ENCODE peak calls at places on chromosomes 7 and 10, in six cellular contexts. One of them, this sample, is unnamed. For H3K36me3, the result is how much of the 10 kb centered on the place peaks cover.

GRCh38 chr7:48154792-48155413 is 16.4 kb upstream of the ABCA13 start:
- DNase-seq in BJ: no peak
- DNase-seq in colonic mucosa: peak
- DNase-seq in right lobe of liver: no peak
- DNase-seq in uterus: no peak
- DNase-seq in IMR-90: peak
- DNase-seq in this sample: peak

GRCh38 chr10:80493482-80494021 is 39.4 kb downstream of the TSPAN14 start:
- DNase-seq in uterus: no peak
- DNase-seq in colonic mucosa: no peak
- DNase-seq in IMR-90: no peak
- DNase-seq in BJ: no peak
- DNase-seq in right lobe of liver: no peak
- DNase-seq in this sample: no peak

GRCh38 chr10:75191821-75192568 is 18.6 kb upstream of the VDAC2 start:
- DNase-seq in IMR-90: peak
- DNase-seq in colonic mucosa: peak
- DNase-seq in uterus: peak
- DNase-seq in right lobe of liver: peak
- DNase-seq in BJ: peak
- DNase-seq in this sample: peak

GRCh38 chr7:123417580-123417979 is 116.8 kb downstream of the IQUB start:
- DNase-seq in right lobe of liver: no peak
- DNase-seq in IMR-90: no peak
- DNase-seq in BJ: no peak
- DNase-seq in colonic mucosa: no peak
- DNase-seq in uterus: no peak
- DNase-seq in this sample: no peak

GRCh38 chr10:43255644-43256431 is 11.0 kb downstream of the RASGEF1A start:
- DNase-seq in colonic mucosa: peak
- DNase-seq in right lobe of liver: no peak
- DNase-seq in BJ: no peak
- DNase-seq in IMR-90: no peak
- DNase-seq in uterus: no peak
- DNase-seq in this sample: peak

GRCh38 chr7:11125160-11125559 is 151.5 kb downstream of the PHF14 start:
- DNase-seq in right lobe of liver: no peak
- DNase-seq in IMR-90: no peak
- DNase-seq in colonic mucosa: no peak
- DNase-seq in BJ: no peak
- DNase-seq in uterus: no peak
- DNase-seq in this sample: no peak

GRCh38 chr7:4707134-4707651 is 25.1 kb downstream of the FOXK1 start:
- DNase-seq in BJ: no peak
- DNase-seq in right lobe of liver: no peak
- DNase-seq in IMR-90: no peak
- DNase-seq in colonic mucosa: no peak
- DNase-seq in uterus: no peak
- DNase-seq in this sample: no peak

GRCh38 chr7:101114492-101114891 is 12.4 kb upstream of the SERPINE1 start:
- DNase-seq in IMR-90: no peak
- DNase-seq in uterus: no peak
- DNase-seq in BJ: no peak
- DNase-seq in right lobe of liver: no peak
- DNase-seq in colonic mucosa: no peak
- DNase-seq in this sample: no peak

GRCh38 chr10:95399167-95399566 is 108.4 kb upstream of the PDLIM1 start:
- DNase-seq in right lobe of liver: no peak
- DNase-seq in uterus: no peak
- DNase-seq in colonic mucosa: no peak
- DNase-seq in IMR-90: no peak
- DNase-seq in BJ: no peak
- DNase-seq in this sample: no peak

GRCh38 chr7:80131675-80132435 is 2.8 kb upstream of the GNAI1 start:
- DNase-seq in IMR-90: no peak
- DNase-seq in right lobe of liver: no peak
- DNase-seq in uterus: no peak
- DNase-seq in colonic mucosa: no peak
- DNase-seq in BJ: no peak
- DNase-seq in this sample: no peak

GRCh38 chr10:96047004-96047649 is 3.7 kb downstream of the CCNJ start:
- DNase-seq in IMR-90: no peak
- DNase-seq in BJ: no peak
- DNase-seq in right lobe of liver: no peak
- DNase-seq in colonic mucosa: no peak
- DNase-seq in uterus: no peak
- DNase-seq in this sample: peak

GRCh38 chr10:117736655-117737054 is 194.1 kb downstream of the EMX2 start:
- DNase-seq in colonic mucosa: no peak
- DNase-seq in IMR-90: no peak
- DNase-seq in uterus: no peak
- DNase-seq in right lobe of liver: no peak
- DNase-seq in BJ: no peak
- DNase-seq in this sample: no peak

GRCh38 chr7:157476654-157477549 is 140.1 kb downstream of the DNAJB6 start:
- DNase-seq in right lobe of liver: no peak
- DNase-seq in BJ: no peak
- DNase-seq in colonic mucosa: no peak
- DNase-seq in uterus: no peak
- DNase-seq in IMR-90: no peak
- DNase-seq in this sample: peak

GRCh38 chr10:92590623-92591549 is 2.0 kb upstream of the KIF11 start:
- DNase-seq in right lobe of liver: peak
- DNase-seq in colonic mucosa: peak
- DNase-seq in IMR-90: peak
- DNase-seq in uterus: peak
- DNase-seq in BJ: no peak
- DNase-seq in this sample: peak

GRCh38 chr10:60803433-60803832 is 25.2 kb downstream of the CDK1 start:
- DNase-seq in BJ: no peak
- DNase-seq in colonic mucosa: no peak
- DNase-seq in right lobe of liver: no peak
- DNase-seq in IMR-90: no peak
- DNase-seq in uterus: no peak
- DNase-seq in this sample: no peak

DNA sequence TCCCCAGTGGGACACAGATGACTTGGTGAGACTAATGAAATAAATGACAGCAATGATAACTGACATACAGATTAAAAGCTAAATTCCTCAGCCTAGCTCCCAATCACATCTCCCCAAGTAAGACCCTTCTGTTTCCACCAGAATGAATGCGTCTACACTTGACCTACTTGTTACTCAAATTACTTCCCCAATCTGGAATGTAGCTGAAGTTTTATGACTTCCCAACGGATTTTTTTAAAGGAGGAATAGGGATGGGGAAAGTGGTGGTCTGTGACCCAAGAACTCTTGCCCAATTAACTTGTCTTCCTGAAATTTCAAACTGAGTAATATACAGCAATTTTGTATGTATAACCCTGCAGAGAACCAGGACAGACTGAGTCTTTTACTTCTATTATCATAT is 9.1 kb downstream of the H2AZ2 start:
- DNase-seq in colonic mucosa: no peak
- DNase-seq in uterus: no peak
- DNase-seq in IMR-90: no peak
- DNase-seq in BJ: no peak
- DNase-seq in right lobe of liver: no peak
- DNase-seq in this sample: no peak
- H3K36me3 ChIP-seq in colonic mucosa: under half
- H3K36me3 ChIP-seq in uterus: under half
- H3K36me3 ChIP-seq in IMR-90: under half
- H3K36me3 ChIP-seq in BJ: under half
- H3K36me3 ChIP-seq in right lobe of liver: under half
- H3K36me3 ChIP-seq in this sample: under half

DNA sequence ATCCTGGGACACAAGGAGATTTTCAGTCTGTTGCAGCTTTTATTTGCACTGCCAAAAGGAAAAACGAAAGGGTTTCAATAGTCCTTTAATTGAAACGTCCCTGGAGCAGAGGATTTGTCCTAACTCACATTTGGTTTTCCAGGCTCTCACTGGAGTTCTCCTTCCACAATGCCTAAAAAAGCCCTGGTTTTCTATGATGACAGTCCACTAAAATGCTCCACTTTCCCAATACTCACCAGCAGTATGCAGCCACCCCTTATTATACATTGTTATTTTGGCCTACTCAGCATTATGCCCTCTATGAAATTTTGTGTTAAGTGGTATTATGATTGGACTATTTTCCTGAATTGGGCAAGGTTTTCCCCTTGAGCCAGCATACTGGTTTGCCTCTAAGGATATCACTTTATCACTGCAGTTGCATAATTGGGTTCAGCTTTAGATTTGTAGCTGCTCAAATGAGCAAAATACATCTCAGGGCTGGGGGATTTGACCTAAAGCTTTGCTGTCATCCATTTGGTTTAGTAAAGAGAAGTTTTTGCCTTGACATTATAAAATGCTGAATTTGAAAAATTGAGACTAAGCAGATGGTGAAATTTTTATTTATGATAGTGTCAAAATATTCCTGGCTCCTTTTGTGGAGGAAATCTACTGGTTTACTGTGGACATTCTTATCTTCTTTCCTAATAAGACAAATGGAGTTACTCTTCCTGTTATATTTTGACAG is 239.2 kb downstream of the RNLS start:
- DNase-seq in right lobe of liver: no peak
- DNase-seq in colonic mucosa: no peak
- DNase-seq in uterus: no peak
- DNase-seq in IMR-90: no peak
- DNase-seq in BJ: no peak
- DNase-seq in this sample: no peak
- H3K4me3 ChIP-seq in right lobe of liver: no peak
- H3K4me3 ChIP-seq in colonic mucosa: no peak
- H3K4me3 ChIP-seq in uterus: no peak
- H3K4me3 ChIP-seq in IMR-90: no peak
- H3K4me3 ChIP-seq in BJ: no peak
- H3K4me3 ChIP-seq in this sample: no peak

DNA sequence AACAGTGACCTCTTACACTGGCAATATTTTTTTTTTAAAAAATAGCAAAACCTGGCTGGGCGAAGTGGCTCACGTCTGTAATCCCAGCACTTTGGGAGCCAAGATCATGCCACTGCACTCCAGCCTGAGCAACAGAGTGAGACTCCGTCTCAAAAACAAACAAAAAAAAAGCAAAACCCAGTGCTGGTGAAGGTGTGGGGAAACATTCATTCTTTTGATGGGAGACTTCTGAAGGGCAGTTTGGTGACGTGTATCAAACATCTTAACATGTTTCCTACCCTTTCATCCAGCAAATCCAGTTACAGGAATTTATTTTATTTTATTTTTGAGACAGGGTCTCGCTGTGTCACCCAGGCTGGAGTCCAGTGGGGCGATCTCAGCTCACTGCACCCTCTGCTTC is 58.0 kb downstream of the CHST3 start:
- DNase-seq in colonic mucosa: no peak
- DNase-seq in uterus: no peak
- DNase-seq in IMR-90: no peak
- DNase-seq in right lobe of liver: no peak
- DNase-seq in BJ: no peak
- DNase-seq in this sample: no peak
- H3K36me3 ChIP-seq in colonic mucosa: under half
- H3K36me3 ChIP-seq in uterus: under half
- H3K36me3 ChIP-seq in IMR-90: under half
- H3K36me3 ChIP-seq in right lobe of liver: under half
- H3K36me3 ChIP-seq in BJ: under half
- H3K36me3 ChIP-seq in this sample: under half

DNA sequence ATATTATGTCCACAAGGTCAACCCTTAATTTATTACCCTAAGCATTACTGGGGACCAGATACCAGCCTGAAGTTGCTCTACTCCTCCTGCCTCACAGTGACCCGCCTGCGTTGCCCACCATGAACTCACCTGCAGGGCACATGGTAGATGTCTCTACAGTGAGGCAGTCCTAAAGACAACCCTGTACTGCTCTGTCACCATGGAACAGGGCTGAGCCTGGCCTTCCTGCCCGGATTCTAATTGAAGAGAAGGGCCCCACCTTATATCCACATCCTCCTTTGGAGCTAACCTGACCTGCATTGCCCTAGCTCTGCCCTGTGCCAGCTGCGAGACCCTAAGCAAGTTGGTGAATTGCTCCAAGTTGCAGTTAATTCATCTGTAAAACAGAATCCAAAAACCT is 4.1 kb downstream of the SH3PXD2A start:
- DNase-seq in uterus: no peak
- DNase-seq in right lobe of liver: no peak
- DNase-seq in IMR-90: no peak
- DNase-seq in BJ: no peak
- DNase-seq in colonic mucosa: peak
- DNase-seq in this sample: no peak
- H3K4me3 ChIP-seq in uterus: no peak
- H3K4me3 ChIP-seq in right lobe of liver: no peak
- H3K4me3 ChIP-seq in IMR-90: no peak
- H3K4me3 ChIP-seq in BJ: no peak
- H3K4me3 ChIP-seq in colonic mucosa: no peak
- H3K4me3 ChIP-seq in this sample: no peak

GRCh38 chr7:115409682-115410426 is 488.0 kb downstream of the MDFIC start:
- DNase-seq in colonic mucosa: no peak
- DNase-seq in BJ: no peak
- DNase-seq in IMR-90: no peak
- DNase-seq in right lobe of liver: no peak
- DNase-seq in uterus: no peak
- DNase-seq in this sample: no peak

GRCh38 chr7:115410972-115411686 is 489.2 kb downstream of the MDFIC start:
- DNase-seq in right lobe of liver: no peak
- DNase-seq in IMR-90: no peak
- DNase-seq in BJ: no peak
- DNase-seq in colonic mucosa: no peak
- DNase-seq in uterus: no peak
- DNase-seq in this sample: no peak

GRCh38 chr7:115406216-115406615 is 484.3 kb downstream of the MDFIC start:
- DNase-seq in colonic mucosa: no peak
- DNase-seq in BJ: no peak
- DNase-seq in uterus: no peak
- DNase-seq in IMR-90: no peak
- DNase-seq in right lobe of liver: no peak
- DNase-seq in this sample: no peak

GRCh38 chr7:115410427-115410805 is 488.5 kb downstream of the MDFIC start:
- DNase-seq in colonic mucosa: no peak
- DNase-seq in right lobe of liver: no peak
- DNase-seq in uterus: no peak
- DNase-seq in IMR-90: no peak
- DNase-seq in BJ: no peak
- DNase-seq in this sample: no peak
- H3K36me3 ChIP-seq in colonic mucosa: under half
- H3K36me3 ChIP-seq in right lobe of liver: under half
- H3K36me3 ChIP-seq in uterus: under half
- H3K36me3 ChIP-seq in IMR-90: under half
- H3K36me3 ChIP-seq in BJ: under half
- H3K36me3 ChIP-seq in this sample: under half